ENCODE peak calls at places on chromosomes 13 and 19, in six cellular contexts. U is activated T-cell treated with anti-CD3 and anti-CD28 coated beads, Interleukin-2, amount 50 U/mL, for 24 hours; Y is activated naive CD4-positive, alpha-beta T cell treated with Interleukin-2 at 50 U/mL for 16 hours; I is T-helper 9 cell; V is ureter; E is nucleus accumbens. X is an unnamed sample.

GRCh38 chr19:1680976-1681375 is 28.6 kb upstream of the TCF3 start:
- DNase-seq in U (no peak), Y (no peak), I (no peak), V (no peak), E (no peak), X (no peak)

GRCh38 chr19:12689012-12689411 is 1.2 kb downstream of the GNG14 start:
- DNase-seq in U (no peak), Y (no peak), I (no peak), V (no peak), E (no peak), X (no peak)

GRCh38 chr19:49359851-49360845 is 2.1 kb downstream of the TEAD2 start:
- DNase-seq in U (no peak), Y (no peak), I (no peak), V (no peak), E (no peak), X (no peak)

GRCh38 chr19:43450545-43450997 is 14.8 kb downstream of the LYPD3 start:
- DNase-seq in U (no peak), Y (no peak), I (no peak), V (no peak), E (no peak), X (no peak)

GRCh38 chr13:105116966-105117365 is 1418.5 kb downstream of the EFNB2 start:
- DNase-seq in U (no peak), Y (no peak), I (no peak), V (no peak), E (no peak), X (no peak)

GRCh38 chr19:43367822-43368221 is 14.3 kb downstream of the CD177 start:
- DNase-seq in U (no peak), Y (no peak), I (no peak), V (no peak), E (no peak), X (no peak)

GRCh38 chr13:38866649-38867048 is 124.0 kb downstream of the STOML3 start:
- DNase-seq in U (no peak), Y (no peak), I (no peak), V (no peak), E (no peak), X (no peak)

GRCh38 chr19:44777715-44778347 is at the start of gene CBLC:
- DNase-seq in U (no peak), Y (no peak), I (no peak), V (peak), E (no peak), X (peak)

GRCh38 chr13:59452189-59452588 is 711.5 kb downstream of the DIAPH3 start:
- DNase-seq in U (no peak), Y (no peak), I (no peak), V (no peak), E (no peak), X (no peak)

GRCh38 chr13:99677388-99677951 is 176.2 kb downstream of the TM9SF2 start:
- DNase-seq in U (no peak), Y (no peak), I (no peak), V (no peak), E (no peak), X (no peak)

GRCh38 chr19:29837448-29837961 is 25.7 kb downstream of the CCNE1 start:
- DNase-seq in U (peak), Y (peak), I (no peak), V (no peak), E (no peak), X (no peak)

GRCh38 chr13:53242015-53242414 is 213.4 kb downstream of the OLFM4 start:
- DNase-seq in U (no peak), Y (no peak), I (no peak), V (no peak), E (no peak), X (no peak)